ENCODE peak calls at places on chromosomes 5 and 9, in seven cellular contexts. G, U, M, H, Z, P and X are unnamed samples.

GRCh38 chr9:72315510-72316287 is 49.3 kb downstream of the ZFAND5 start:
- DNase-seq in P (no peak), U (no peak), G (peak), M (peak), H (no peak), Z (peak), X (peak)

GRCh38 chr9:108053555-108054061 is 564.0 kb upstream of the KLF4 start:
- DNase-seq in M (peak), G (peak), H (no peak), P (peak), Z (peak), U (peak), X (no peak)

GRCh38 chr9:3087697-3088096 is 243.8 kb upstream of the PUM3 start:
- DNase-seq in Z (no peak), G (no peak), U (no peak), H (no peak), P (no peak), M (no peak), X (no peak)

GRCh38 chr5:73330613-73331012 is 118.0 kb downstream of the FOXD1 start:
- DNase-seq in G (no peak), U (no peak), P (no peak), H (no peak), M (no peak), Z (no peak), X (no peak)

GRCh38 chr5:154986151-154986550 is 27.4 kb upstream of the KIF4B start:
- DNase-seq in U (no peak), P (no peak), Z (no peak), H (no peak), G (no peak), M (no peak), X (no peak)

GRCh38 chr9:92954078-92954861 is 6.9 kb downstream of the FGD3 start:
- DNase-seq in U (no peak), Z (peak), G (no peak), H (peak), P (no peak), M (no peak), X (peak)

GRCh38 chr5:107713228-107713627 is 42.5 kb upstream of the EFNA5 start:
- DNase-seq in H (no peak), P (no peak), M (no peak), Z (no peak), U (no peak), G (no peak), X (no peak)

GRCh38 chr5:142977363-142978051 is 207.3 kb downstream of the ARHGAP26 start:
- DNase-seq in P (peak), Z (peak), H (peak), U (peak), G (peak), M (no peak), X (peak)

GRCh38 chr9:135349212-135349962 is 130.2 kb upstream of the PPP1R26 start:
- DNase-seq in P (no peak), M (peak), G (no peak), H (no peak), U (no peak), Z (no peak), X (no peak)

GRCh38 chr5:116673453-116673852 is 98.8 kb upstream of the SEMA6A start:
- DNase-seq in G (no peak), M (no peak), U (no peak), P (no peak), Z (no peak), H (no peak), X (no peak)

GRCh38 chr9:18865542-18865941 is 167.5 kb downstream of the SAXO1 start:
- DNase-seq in U (no peak), M (no peak), G (no peak), P (no peak), H (no peak), Z (peak), X (no peak)

GRCh38 chr5:169534311-169534880 is 49.2 kb upstream of the SPDL1 start:
- DNase-seq in G (no peak), H (no peak), Z (peak), M (no peak), U (no peak), P (no peak), X (no peak)

GRCh38 chr5:76958976-76959767 is 6.3 kb downstream of the CRHBP start:
- DNase-seq in M (no peak), U (peak), H (no peak), Z (peak), P (peak), G (no peak), X (no peak)

GRCh38 chr9:33101104-33101951 is 24.9 kb upstream of the SMU1 start:
- DNase-seq in M (peak), H (no peak), U (no peak), G (peak), Z (peak), P (peak), X (no peak)

GRCh38 chr5:38347896-38348295 is 89.5 kb downstream of the EGFLAM start:
- DNase-seq in Z (no peak), P (no peak), H (no peak), U (no peak), G (no peak), M (no peak), X (no peak)

GRCh38 chr9:33272061-33272460 is 7.2 kb downstream of the CHMP5 start:
- DNase-seq in H (no peak), M (no peak), U (no peak), Z (no peak), P (no peak), G (peak), X (no peak)

GRCh38 chr5:102767864-102768263 is 12.8 kb downstream of the PAM start:
- DNase-seq in Z (no peak), P (no peak), G (no peak), U (no peak), M (no peak), H (no peak), X (no peak)

GRCh38 chr5:15731686-15732085 is 231.7 kb downstream of the FBXL7 start:
- DNase-seq in U (no peak), G (no peak), P (no peak), Z (peak), H (no peak), M (no peak), X (no peak)

GRCh38 chr5:157924931-157925729 is 66.2 kb upstream of the CLINT1 start:
- DNase-seq in M (no peak), G (no peak), H (no peak), Z (no peak), U (no peak), P (peak), X (no peak)

GRCh38 chr5:57327934-57328333 is 154.1 kb downstream of the GPBP1 start:
- DNase-seq in G (no peak), H (no peak), Z (peak), U (no peak), M (no peak), P (no peak), X (no peak)

GRCh38 chr5:51573835-51574234 is 190.6 kb downstream of the ISL1 start:
- DNase-seq in G (no peak), M (no peak), U (no peak), H (no peak), P (no peak), Z (no peak), X (no peak)

GRCh38 chr9:36716496-36716895 is 143.8 kb downstream of the MELK start:
- DNase-seq in G (no peak), Z (no peak), P (peak), M (no peak), H (no peak), U (no peak), X (no peak)

GRCh38 chr9:23571414-23572104 is 254.5 kb downstream of the ELAVL2 start:
- DNase-seq in P (no peak), Z (no peak), H (no peak), G (no peak), M (no peak), U (no peak), X (no peak)

GRCh38 chr5:8633706-8634105 is 764.8 kb downstream of the MTRR start:
- DNase-seq in U (no peak), G (peak), H (no peak), Z (peak), P (peak), M (no peak), X (peak)

GRCh38 chr5:172410160-172410559 is 44.2 kb downstream of the SH3PXD2B start:
- DNase-seq in U (no peak), P (peak), G (no peak), Z (peak), H (no peak), M (no peak), X (no peak)

GRCh38 chr9:135613946-135614805 is 25.2 kb downstream of the GLT6D1 start:
- DNase-seq in U (no peak), P (no peak), M (no peak), H (no peak), G (no peak), Z (no peak), X (no peak)

GRCh38 chr5:60487885-60488425 is 212.0 kb downstream of the DEPDC1B start:
- DNase-seq in M (no peak), P (peak), U (no peak), Z (peak), H (no peak), G (no peak), X (no peak)

GRCh38 chr5:142674438-142675210 is 11.3 kb downstream of the FGF1 start:
- DNase-seq in M (peak), P (peak), U (peak), Z (peak), G (peak), H (no peak), X (peak)

GRCh38 chr9:36207016-36207415 is 16.3 kb downstream of the CLTA start:
- DNase-seq in G (no peak), U (peak), Z (no peak), P (peak), H (no peak), M (peak), X (no peak)

GRCh38 chr9:126703330-126704156 is 89.8 kb downstream of the LMX1B start:
- DNase-seq in P (no peak), U (no peak), G (no peak), H (no peak), Z (no peak), M (no peak), X (no peak)

GRCh38 chr5:176803943-176804498 is 6.3 kb upstream of the UNC5A start:
- DNase-seq in G (no peak), H (no peak), P (peak), U (peak), M (no peak), Z (peak), X (no peak)

GRCh38 chr5:131679911-131680310 is 44.9 kb upstream of the RAPGEF6 start:
- DNase-seq in G (peak), U (no peak), M (no peak), Z (peak), H (no peak), P (no peak), X (peak)

GRCh38 chr9:99433555-99433954 is 211.5 kb downstream of the SEC61B start:
- DNase-seq in H (peak), Z (peak), P (peak), G (no peak), U (peak), M (peak), X (peak)

GRCh38 chr9:106932675-106933074 is 69.7 kb downstream of the ZNF462 start:
- DNase-seq in M (no peak), P (no peak), U (no peak), H (no peak), G (no peak), Z (no peak), X (no peak)

GRCh38 chr9:106933470-106933869 is 70.5 kb downstream of the ZNF462 start:
- DNase-seq in M (no peak), P (no peak), Z (no peak), U (no peak), H (no peak), G (no peak), X (no peak)

GRCh38 chr9:106932178-106932577 is 69.2 kb downstream of the ZNF462 start:
- DNase-seq in U (no peak), P (no peak), H (no peak), M (no peak), G (no peak), Z (no peak), X (no peak)

GRCh38 chr9:106934831-106935230 is 71.9 kb downstream of the ZNF462 start:
- DNase-seq in M (no peak), U (no peak), P (no peak), G (no peak), H (no peak), Z (no peak), X (no peak)

DNA sequence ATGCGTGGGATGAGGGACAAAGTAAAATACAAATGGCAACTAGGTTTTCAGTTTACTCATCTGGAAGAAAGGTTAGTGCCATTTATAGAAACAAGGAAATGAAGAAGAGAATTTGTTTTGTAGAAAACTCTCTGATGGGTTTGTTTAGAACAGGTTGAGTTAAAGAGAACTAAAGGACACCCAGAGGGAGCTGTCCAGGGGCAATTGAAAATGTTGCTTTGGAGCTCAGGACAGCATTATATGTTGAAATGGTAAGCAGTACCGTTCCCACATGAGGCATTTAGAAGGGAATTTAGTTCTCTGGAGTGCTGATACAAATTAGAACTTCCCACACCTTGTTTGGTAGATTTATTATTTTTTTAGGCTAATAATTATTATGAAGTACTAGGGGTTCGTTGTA is 71.5 kb downstream of the ZNF462 start:
- DNase-seq in P (no peak), Z (no peak), H (no peak), G (no peak), U (no peak), M (no peak), X (no peak)
- H3K4me3 ChIP-seq in P (no peak), Z (no peak), H (no peak), G (no peak), U (no peak), M (no peak), X (no peak)

GRCh38 chr9:114387678-114388431 is at the start of gene AKNA:
- DNase-seq in P (peak), M (peak), Z (peak), G (no peak), U (peak), H (peak), X (no peak)

GRCh38 chr9:114388764-114389375 is 1.1 kb upstream of the AKNA start:
- DNase-seq in M (no peak), H (peak), Z (no peak), U (no peak), G (no peak), P (no peak), X (no peak)

GRCh38 chr9:114386886-114387677 is 700 bp downstream of the AKNA start:
- DNase-seq in M (no peak), G (no peak), U (no peak), H (peak), P (no peak), Z (no peak), X (no peak)

GRCh38 chr9:114390952-114391351 is 3.2 kb upstream of the AKNA start:
- DNase-seq in G (no peak), M (no peak), P (no peak), U (no peak), Z (no peak), H (no peak), X (no peak)

GRCh38 chr9:114389612-114390368 is 2.0 kb upstream of the AKNA start:
- DNase-seq in G (no peak), Z (no peak), U (no peak), H (peak), P (no peak), M (no peak), X (no peak)
- TF ChIP-seq CTCF in G (no peak), Z (no peak), U (no peak), H (no peak), P (no peak), M (no peak), X (no peak)

DNA sequence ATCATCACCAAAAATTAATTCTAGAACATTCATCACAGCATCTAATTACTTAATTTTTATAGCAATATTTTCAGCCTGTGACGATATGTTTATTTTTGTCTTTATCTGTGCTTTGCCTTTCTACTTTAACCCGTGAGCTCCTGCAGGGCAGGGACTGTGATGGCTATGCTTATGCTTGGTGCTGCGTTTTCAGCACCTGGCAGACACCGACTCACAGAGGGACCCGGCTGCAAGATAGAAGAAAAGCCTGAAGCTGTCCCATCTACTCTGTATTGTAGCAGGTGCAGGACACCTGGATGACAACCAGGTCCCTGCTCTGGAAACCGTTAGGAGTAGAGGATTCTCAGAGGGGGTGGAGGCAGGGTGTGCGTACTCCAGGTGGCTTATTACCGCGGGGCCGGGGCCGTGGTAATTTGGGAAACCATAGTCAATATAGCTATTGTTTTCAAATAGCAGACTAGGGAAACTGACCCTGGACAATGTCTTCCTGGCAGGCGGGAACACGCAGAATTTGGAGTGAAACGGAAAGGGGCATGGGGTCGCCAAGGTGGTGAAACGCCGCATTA is 140.2 kb upstream of the PALM2AKAP2 start:
- DNase-seq in H (no peak), P (no peak), M (no peak), Z (no peak), G (no peak), U (no peak), X (no peak)
- H3K4me3 ChIP-seq in H (no peak), P (peak), M (peak), Z (peak), G (peak), U (no peak), X (peak)

GRCh38 chr9:9598723-9599122 is 1014.1 kb downstream of the PTPRD start:
- DNase-seq in G (no peak), Z (no peak), M (no peak), H (no peak), P (no peak), U (no peak), X (no peak)
- TF ChIP-seq CTCF in G (no peak), Z (no peak), M (no peak), H (no peak), P (no peak), U (no peak), X (no peak)

DNA sequence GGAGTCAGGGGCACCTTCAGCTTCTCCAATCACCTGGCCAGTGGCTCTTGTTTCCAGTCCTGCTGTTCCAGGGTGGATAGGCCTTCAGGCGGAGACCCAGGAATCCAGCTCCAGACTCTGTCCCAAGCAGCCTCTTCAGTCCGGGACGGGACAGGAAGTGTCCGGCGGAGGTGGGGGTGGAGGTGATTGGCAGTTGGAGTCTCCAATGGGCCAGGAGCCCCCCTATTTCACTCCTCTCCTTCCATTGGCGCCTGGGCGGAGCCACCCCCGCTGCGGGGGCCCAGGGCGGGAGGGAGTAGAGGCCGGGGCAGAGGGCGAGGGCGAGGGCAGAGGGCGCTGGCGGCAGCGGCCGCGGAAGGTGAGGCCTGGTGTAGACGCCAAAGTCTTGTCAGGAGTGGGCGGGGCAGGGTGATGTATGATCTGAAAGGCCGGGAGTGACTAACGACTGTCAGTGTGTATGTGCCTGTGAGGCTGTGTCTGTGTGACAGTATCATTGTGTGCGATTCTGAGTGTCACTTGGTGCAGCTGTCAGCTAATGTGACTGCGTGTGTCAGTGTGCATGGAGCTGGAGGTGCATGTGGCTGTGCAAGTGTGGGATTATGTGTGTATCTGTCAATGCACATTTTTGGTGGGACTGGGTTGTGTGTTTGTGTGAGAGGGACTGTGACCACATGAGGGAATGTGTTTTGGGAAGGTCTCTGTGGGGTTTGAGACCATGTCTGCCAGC is at the start of gene IL11RA:
- DNase-seq in M (peak), G (peak), U (peak), P (peak), Z (peak), H (no peak), X (no peak)
- H3K4me3 ChIP-seq in M (peak), G (peak), U (peak), P (peak), Z (peak), H (no peak), X (peak)